ENCODE peak calls at places on chromosomes 3 and 15, in five cellular contexts. H, S, U, A and P are unnamed samples. For H3K9me3, the result is how much of the 10 kb centered on the place peaks cover.

GRCh38 chr15:38691365-38691764 is 126.8 kb upstream of the RASGRP1 start:
- DNase-seq in U (no peak), A (no peak), H (no peak), S (no peak), P (no peak)

GRCh38 chr15:98981851-98982722 is 25.5 kb downstream of the PGPEP1L start:
- DNase-seq in A (no peak), S (no peak), H (no peak), U (peak), P (no peak)

GRCh38 chr3:59300727-59301134 is 250.9 kb upstream of the CFAP20DC start:
- DNase-seq in U (no peak), S (no peak), A (no peak), H (no peak), P (no peak)

GRCh38 chr15:44726136-44726535 is 10.2 kb upstream of the TRIM69 start:
- DNase-seq in H (no peak), U (no peak), S (no peak), A (no peak), P (no peak)

GRCh38 chr3:42752961-42753360 is 20.1 kb downstream of the CCDC13 start:
- DNase-seq in A (no peak), U (no peak), H (no peak), S (no peak), P (no peak)

GRCh38 chr15:23648920-23649515 is 1.4 kb upstream of the MAGEL2 start:
- DNase-seq in S (no peak), U (no peak), A (peak), H (no peak), P (no peak)

GRCh38 chr3:122063908-122064307 is 8.7 kb downstream of the CD86 start:
- DNase-seq in U (no peak), A (no peak), S (no peak), H (no peak), P (no peak)

GRCh38 chr15:85749261-85750151 is 45.2 kb downstream of the KLHL25 start:
- DNase-seq in H (no peak), S (no peak), A (no peak), U (no peak), P (no peak)

GRCh38 chr3:127779747-127780146 is 42.6 kb downstream of the MGLL start:
- DNase-seq in U (no peak), H (no peak), S (no peak), A (no peak), P (no peak)

GRCh38 chr15:62788224-62788623 is 254.3 kb upstream of the TPM1 start:
- DNase-seq in S (no peak), A (no peak), H (no peak), U (no peak), P (no peak)

GRCh38 chr15:66675456-66675855 is 26.6 kb upstream of the SMAD6 start:
- DNase-seq in S (no peak), H (no peak), U (no peak), A (no peak), P (no peak)

GRCh38 chr3:183279371-183279770 is 26.3 kb downstream of the B3GNT5 start:
- DNase-seq in U (no peak), H (no peak), A (no peak), S (no peak), P (no peak)

GRCh38 chr3:163914567-163914966 is 1163.7 kb downstream of the SI start:
- DNase-seq in U (no peak), H (no peak), S (no peak), A (no peak), P (no peak)

GRCh38 chr3:173750095-173750494 is 352.6 kb downstream of the NLGN1 start:
- DNase-seq in H (no peak), S (no peak), A (no peak), U (no peak), P (no peak)

GRCh38 chr15:41233367-41233771 is 2.3 kb downstream of the CHP1 start:
- DNase-seq in H (no peak), U (peak), A (no peak), S (no peak), P (no peak)

GRCh38 chr15:40108061-40108854 is 421 bp downstream of the BMF start:
- DNase-seq in A (peak), H (no peak), U (no peak), S (no peak), P (peak)

GRCh38 chr3:118057086-118057485 is 977.6 kb downstream of the IGSF11 start:
- DNase-seq in A (no peak), S (no peak), H (no peak), U (no peak), P (no peak)

GRCh38 chr3:11552289-11553264 is 91.1 kb downstream of the VGLL4 start:
- DNase-seq in H (no peak), A (no peak), U (no peak), S (no peak), P (no peak)
- H3K9me3 ChIP-seq in H (under half), A (under half), U (under half), S (under half), P (under half)

DNA sequence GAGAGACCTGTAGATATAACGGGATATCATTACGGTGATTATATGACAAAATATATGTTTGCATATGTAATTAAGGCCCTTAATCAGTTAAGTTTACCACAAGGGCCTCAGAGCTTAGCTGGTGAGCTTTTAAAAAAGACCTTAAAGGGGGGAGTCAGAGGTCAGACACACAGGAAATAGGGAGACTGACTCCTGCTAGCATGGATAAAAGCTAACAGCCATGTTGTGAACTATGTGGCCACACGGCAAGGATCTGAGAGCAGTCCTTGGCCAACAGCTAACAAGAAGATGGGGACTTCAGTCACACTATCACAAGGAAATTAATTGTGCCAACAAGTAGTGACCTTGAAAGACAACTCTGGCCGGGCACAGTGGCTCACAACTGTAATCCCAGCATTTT is 3.1 kb downstream of the STAG1 start:
- DNase-seq in A (no peak), U (no peak), H (no peak), S (no peak), P (no peak)
- H3K4me3 ChIP-seq in A (no peak), U (no peak), H (no peak), S (no peak), P (no peak)

GRCh38 chr3:49377483-49377882 is 19.3 kb upstream of the GPX1 start:
- DNase-seq in H (no peak), A (no peak), U (no peak), S (peak), P (peak)
- H3K27ac ChIP-seq in H (peak), A (no peak), U (no peak), S (peak), P (peak)

GRCh38 chr3:52379610-52380009 is 63.5 kb downstream of the DNAH1 start:
- DNase-seq in A (no peak), S (no peak), H (no peak), U (no peak), P (no peak)
- H3K9me3 ChIP-seq in A (under half), S (under half), H (under half), U (under half), P (under half)

DNA sequence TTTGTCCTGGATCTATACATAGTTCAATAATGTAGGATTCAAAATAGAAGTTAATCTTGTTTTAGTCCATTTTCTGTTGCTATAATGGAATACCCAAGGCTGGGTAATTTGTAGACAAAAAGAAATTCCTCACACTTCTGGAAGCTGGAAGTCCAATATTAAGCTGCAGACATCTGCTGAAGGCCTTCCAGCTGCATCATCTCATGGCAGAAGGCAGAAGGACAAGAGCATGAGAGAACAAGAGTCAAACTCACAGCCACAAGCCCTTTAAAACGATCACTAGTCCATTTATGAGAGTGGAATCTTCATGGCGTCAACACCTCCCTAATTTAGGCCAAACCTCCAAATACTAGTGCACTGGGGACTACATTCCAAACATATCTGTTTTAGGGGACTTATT is 669.3 kb downstream of the ROBO2 start:
- DNase-seq in U (no peak), A (no peak), H (no peak), S (no peak), P (no peak)
- H3K4me3 ChIP-seq in U (no peak), A (no peak), H (no peak), S (no peak), P (no peak)

DNA sequence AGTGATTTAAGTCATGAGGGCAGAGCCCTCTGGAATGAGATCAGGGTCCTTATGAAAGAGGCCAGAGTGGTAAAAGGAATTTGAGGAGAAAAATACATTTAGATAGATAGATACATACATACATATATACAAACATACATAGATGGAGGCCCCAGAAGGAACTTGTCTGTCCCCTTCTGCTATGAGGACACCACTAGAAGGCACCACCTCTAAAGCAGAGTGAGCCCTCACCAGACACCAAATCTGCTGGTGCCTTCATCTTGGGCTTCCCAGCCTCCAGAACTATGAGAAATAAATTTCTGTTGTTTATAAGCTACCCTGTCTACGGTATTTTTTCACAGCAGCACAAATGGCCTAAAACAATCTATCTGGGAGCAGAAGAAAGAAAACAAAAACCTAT is 7.9 kb downstream of the TBC1D2B start:
- DNase-seq in H (no peak), S (no peak), A (no peak), U (no peak), P (no peak)
- H3K27ac ChIP-seq in H (no peak), S (peak), A (no peak), U (no peak), P (no peak)

GRCh38 chr3:125157183-125157582 is 55.4 kb downstream of the SLC12A8 start:
- DNase-seq in H (no peak), U (no peak), S (no peak), A (no peak), P (no peak)
- H3K9me3 ChIP-seq in H (under half), U (under half), S (under half), A (under half), P (under half)